ENCODE peak calls at places on chromosomes 4 and X, in five cellular contexts. One of them, this sample, is unnamed. For H3K4me1, the result is how much of the 10 kb centered on the place peaks cover.

GRCh38 chr4:100828986-100829685 is 311.3 kb upstream of the EMCN start:
- DNase-seq in ovary: no peak
- DNase-seq in sigmoid colon: no peak
- DNase-seq in K562: no peak
- DNase-seq in upper lobe of left lung: no peak
- DNase-seq in this sample: no peak

GRCh38 chr4:19729873-19730735 is 521.6 kb upstream of the SLIT2 start:
- DNase-seq in ovary: no peak
- DNase-seq in sigmoid colon: no peak
- DNase-seq in K562: no peak
- DNase-seq in upper lobe of left lung: no peak
- DNase-seq in this sample: no peak

GRCh38 chrX:151999813-152000212 is 25.3 kb upstream of the GABRE start:
- DNase-seq in ovary: no peak
- DNase-seq in sigmoid colon: no peak
- DNase-seq in K562: no peak
- DNase-seq in upper lobe of left lung: no peak
- DNase-seq in this sample: no peak

GRCh38 chr4:17027495-17027894 is 129.1 kb upstream of the LDB2 start:
- DNase-seq in ovary: no peak
- DNase-seq in sigmoid colon: no peak
- DNase-seq in K562: no peak
- DNase-seq in upper lobe of left lung: no peak
- DNase-seq in this sample: no peak

GRCh38 chr4:73221734-73222133 is 36.9 kb downstream of the ANKRD17 start:
- DNase-seq in ovary: no peak
- DNase-seq in sigmoid colon: no peak
- DNase-seq in K562: no peak
- DNase-seq in upper lobe of left lung: no peak
- DNase-seq in this sample: no peak

GRCh38 chr4:77092832-77093800 is 17.3 kb upstream of the CCNI start:
- DNase-seq in ovary: no peak
- DNase-seq in sigmoid colon: no peak
- DNase-seq in K562: no peak
- DNase-seq in upper lobe of left lung: no peak
- DNase-seq in this sample: no peak

GRCh38 chr4:145840801-145841200 is 97.8 kb downstream of the ZNF827 start:
- DNase-seq in ovary: no peak
- DNase-seq in sigmoid colon: no peak
- DNase-seq in K562: no peak
- DNase-seq in upper lobe of left lung: no peak
- DNase-seq in this sample: no peak

GRCh38 chr4:153233761-153234371 is 29.6 kb downstream of the TRIM2 start:
- DNase-seq in ovary: no peak
- DNase-seq in sigmoid colon: peak
- DNase-seq in K562: no peak
- DNase-seq in upper lobe of left lung: no peak
- DNase-seq in this sample: no peak

GRCh38 chr4:52963976-52964375 is 101.9 kb downstream of the RASL11B start:
- DNase-seq in ovary: no peak
- DNase-seq in sigmoid colon: no peak
- DNase-seq in K562: no peak
- DNase-seq in upper lobe of left lung: no peak
- DNase-seq in this sample: no peak

GRCh38 chr4:38634047-38634759 is 29.8 kb upstream of the KLF3 start:
- DNase-seq in ovary: no peak
- DNase-seq in sigmoid colon: no peak
- DNase-seq in K562: no peak
- DNase-seq in upper lobe of left lung: no peak
- DNase-seq in this sample: no peak

GRCh38 chrX:104189862-104190261 is 23.6 kb downstream of the FAM199X start:
- DNase-seq in ovary: no peak
- DNase-seq in sigmoid colon: no peak
- DNase-seq in K562: no peak
- DNase-seq in upper lobe of left lung: no peak
- DNase-seq in this sample: no peak

GRCh38 chr4:177351611-177352010 is 41.9 kb downstream of the NEIL3 start:
- DNase-seq in ovary: no peak
- DNase-seq in sigmoid colon: no peak
- DNase-seq in K562: no peak
- DNase-seq in upper lobe of left lung: no peak
- DNase-seq in this sample: no peak

GRCh38 chr4:128809477-128810330 is at the start of gene JADE1:
- DNase-seq in ovary: peak
- DNase-seq in sigmoid colon: peak
- DNase-seq in K562: peak
- DNase-seq in upper lobe of left lung: peak
- DNase-seq in this sample: peak
- TF ChIP-seq POLR2A in ovary: peak
- TF ChIP-seq POLR2A in sigmoid colon: no peak
- TF ChIP-seq POLR2A in K562: peak
- TF ChIP-seq POLR2A in upper lobe of left lung: no peak
- TF ChIP-seq POLR2A in this sample: peak

GRCh38 chr4:40253906-40254305 is 57.1 kb downstream of the RHOH start:
- DNase-seq in ovary: no peak
- DNase-seq in sigmoid colon: no peak
- DNase-seq in K562: no peak
- DNase-seq in upper lobe of left lung: no peak
- DNase-seq in this sample: no peak

GRCh38 chr4:40255722-40256281 is 59.0 kb downstream of the RHOH start:
- DNase-seq in ovary: no peak
- DNase-seq in sigmoid colon: no peak
- DNase-seq in K562: no peak
- DNase-seq in upper lobe of left lung: no peak
- DNase-seq in this sample: no peak

GRCh38 chr4:40254961-40255721 is 58.3 kb downstream of the RHOH start:
- DNase-seq in ovary: no peak
- DNase-seq in sigmoid colon: no peak
- DNase-seq in K562: no peak
- DNase-seq in upper lobe of left lung: no peak
- DNase-seq in this sample: no peak

GRCh38 chr4:40258624-40259023 is 61.8 kb downstream of the RHOH start:
- DNase-seq in ovary: no peak
- DNase-seq in sigmoid colon: no peak
- DNase-seq in K562: no peak
- DNase-seq in upper lobe of left lung: no peak
- DNase-seq in this sample: no peak

DNA sequence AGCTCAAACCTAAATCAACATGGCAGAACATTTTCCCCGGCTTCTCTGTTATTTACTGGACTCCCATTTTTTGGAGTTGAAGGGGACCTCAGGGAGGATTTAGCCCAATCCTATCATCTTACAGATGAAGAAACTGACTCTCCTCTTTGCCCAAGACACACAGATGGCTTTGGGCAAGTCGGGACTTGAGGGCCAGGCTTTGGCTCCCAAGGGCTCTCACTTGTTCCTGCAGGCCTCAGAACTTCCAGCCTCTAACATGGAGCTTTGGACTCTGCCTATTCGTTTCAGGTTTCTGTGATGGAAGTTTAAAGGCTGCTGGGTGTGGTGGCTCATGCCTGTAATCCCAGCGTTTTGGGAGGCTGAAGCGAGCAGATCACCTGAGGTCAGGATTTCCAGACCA is 59.5 kb downstream of the RHOH start:
- DNase-seq in ovary: no peak
- DNase-seq in sigmoid colon: no peak
- DNase-seq in K562: no peak
- DNase-seq in upper lobe of left lung: no peak
- DNase-seq in this sample: no peak
- H3K4me1 ChIP-seq in ovary: under half
- H3K4me1 ChIP-seq in sigmoid colon: under half
- H3K4me1 ChIP-seq in K562: under half
- H3K4me1 ChIP-seq in upper lobe of left lung: under half
- H3K4me1 ChIP-seq in this sample: under half

GRCh38 chr4:102826105-102826889 is 1.1 kb downstream of the UBE2D3 start:
- DNase-seq in ovary: no peak
- DNase-seq in sigmoid colon: no peak
- DNase-seq in K562: no peak
- DNase-seq in upper lobe of left lung: no peak
- DNase-seq in this sample: no peak
- TF ChIP-seq POLR2A in ovary: peak
- TF ChIP-seq POLR2A in sigmoid colon: no peak
- TF ChIP-seq POLR2A in K562: no peak
- TF ChIP-seq POLR2A in upper lobe of left lung: no peak
- TF ChIP-seq POLR2A in this sample: no peak

GRCh38 chr4:8103991-8104390 is 54.6 kb downstream of the ABLIM2 start:
- DNase-seq in ovary: no peak
- DNase-seq in sigmoid colon: no peak
- DNase-seq in K562: no peak
- DNase-seq in upper lobe of left lung: no peak
- DNase-seq in this sample: no peak
- H3K4me1 ChIP-seq in ovary: under half
- H3K4me1 ChIP-seq in sigmoid colon: under half
- H3K4me1 ChIP-seq in K562: under half
- H3K4me1 ChIP-seq in upper lobe of left lung: under half
- H3K4me1 ChIP-seq in this sample: under half

GRCh38 chr4:105894570-105895323 is 524 bp upstream of the NPNT start:
- DNase-seq in ovary: no peak
- DNase-seq in sigmoid colon: no peak
- DNase-seq in K562: no peak
- DNase-seq in upper lobe of left lung: peak
- DNase-seq in this sample: no peak
- TF ChIP-seq POLR2A in ovary: no peak
- TF ChIP-seq POLR2A in sigmoid colon: no peak
- TF ChIP-seq POLR2A in K562: no peak
- TF ChIP-seq POLR2A in upper lobe of left lung: no peak
- TF ChIP-seq POLR2A in this sample: no peak

GRCh38 chr4:183175631-183176232 is 76.7 kb downstream of the WWC2 start:
- DNase-seq in ovary: no peak
- DNase-seq in sigmoid colon: no peak
- DNase-seq in K562: no peak
- DNase-seq in upper lobe of left lung: no peak
- DNase-seq in this sample: no peak

GRCh38 chr4:183170894-183171293 is 71.8 kb downstream of the WWC2 start:
- DNase-seq in ovary: no peak
- DNase-seq in sigmoid colon: no peak
- DNase-seq in K562: no peak
- DNase-seq in upper lobe of left lung: no peak
- DNase-seq in this sample: no peak

GRCh38 chr4:183173580-183174526 is 74.8 kb downstream of the WWC2 start:
- DNase-seq in ovary: no peak
- DNase-seq in sigmoid colon: no peak
- DNase-seq in K562: no peak
- DNase-seq in upper lobe of left lung: no peak
- DNase-seq in this sample: no peak

GRCh38 chr4:183172881-183173280 is 73.8 kb downstream of the WWC2 start:
- DNase-seq in ovary: no peak
- DNase-seq in sigmoid colon: no peak
- DNase-seq in K562: no peak
- DNase-seq in upper lobe of left lung: no peak
- DNase-seq in this sample: no peak

DNA sequence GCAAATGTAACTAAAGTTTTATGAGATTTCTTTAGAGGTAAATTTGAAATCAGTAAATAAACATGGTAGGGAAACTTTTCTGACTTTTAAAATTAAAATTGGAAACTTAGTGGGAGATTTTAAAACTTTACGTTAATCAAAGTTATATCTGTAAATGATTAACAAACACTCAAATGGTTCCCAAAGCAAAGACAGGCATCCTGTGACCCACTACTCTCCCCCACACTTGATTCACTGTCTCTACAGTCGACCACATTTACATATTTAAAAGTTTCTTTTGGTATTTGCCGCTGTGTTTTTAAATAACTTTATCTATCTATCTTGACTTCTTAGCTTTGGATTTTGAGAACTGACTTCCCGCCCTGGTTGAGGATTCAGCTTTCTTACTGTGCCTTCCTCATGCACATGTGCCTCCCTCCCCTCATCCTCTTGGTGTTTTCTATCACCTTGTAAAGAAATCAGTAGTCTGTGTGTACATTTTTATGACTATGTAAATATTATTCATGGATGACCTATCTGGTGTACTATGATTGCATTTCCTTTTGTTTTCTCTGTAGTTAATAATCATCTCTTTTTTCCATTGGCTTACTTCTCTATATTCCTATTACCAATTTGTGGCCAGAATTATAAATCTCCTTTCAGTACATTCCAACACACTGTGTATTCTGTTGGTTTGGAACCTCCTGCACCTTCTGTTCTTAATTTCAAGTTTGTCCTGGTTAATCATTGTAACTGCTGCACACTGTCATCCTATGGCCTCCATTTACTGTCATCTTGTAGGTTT is 72.6 kb downstream of the WWC2 start:
- DNase-seq in ovary: no peak
- DNase-seq in sigmoid colon: no peak
- DNase-seq in K562: no peak
- DNase-seq in upper lobe of left lung: no peak
- DNase-seq in this sample: no peak
- H3K4me1 ChIP-seq in ovary: under half
- H3K4me1 ChIP-seq in sigmoid colon: half or more
- H3K4me1 ChIP-seq in K562: under half
- H3K4me1 ChIP-seq in upper lobe of left lung: under half
- H3K4me1 ChIP-seq in this sample: under half

DNA sequence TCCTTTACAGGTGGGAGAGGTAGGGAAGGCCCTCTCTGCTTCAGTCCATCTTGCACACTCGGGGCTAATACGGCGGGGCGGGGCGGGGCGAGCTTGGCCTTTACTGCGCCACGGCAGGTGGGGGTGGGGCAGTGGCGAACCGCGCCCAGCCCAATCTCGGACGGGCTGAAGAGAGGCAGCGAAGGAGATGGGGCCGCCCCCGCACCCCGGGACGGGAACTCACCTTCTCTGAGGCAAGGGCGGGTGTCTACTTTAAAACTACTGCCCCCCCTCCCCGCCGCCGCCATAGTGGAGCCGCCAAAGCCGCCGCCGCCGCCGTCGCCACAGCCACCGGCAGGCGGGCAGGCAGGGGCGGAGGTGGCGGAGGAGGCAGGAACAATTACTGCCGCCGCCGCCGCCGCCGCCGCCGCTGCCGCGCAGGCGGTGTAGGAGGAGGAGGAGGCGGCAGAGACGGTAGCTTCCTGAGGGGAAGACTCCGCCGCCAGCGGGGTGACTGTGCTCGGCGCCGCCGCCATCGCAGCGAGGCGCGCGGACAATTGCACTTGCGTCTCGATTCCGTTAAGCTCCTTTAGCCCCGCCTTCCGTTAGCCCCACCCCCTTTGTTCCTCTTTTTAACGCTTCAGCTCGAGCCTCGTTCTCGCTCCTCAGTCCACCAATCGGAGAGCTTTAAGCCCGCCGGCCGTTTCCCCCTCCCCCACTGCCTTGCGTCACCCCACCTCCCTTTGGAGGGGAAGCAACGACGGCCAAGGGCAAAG is at the start of gene ZMAT1:
- DNase-seq in ovary: peak
- DNase-seq in sigmoid colon: peak
- DNase-seq in K562: peak
- DNase-seq in upper lobe of left lung: peak
- DNase-seq in this sample: peak
- TF ChIP-seq POLR2A in ovary: peak
- TF ChIP-seq POLR2A in sigmoid colon: peak
- TF ChIP-seq POLR2A in K562: peak
- TF ChIP-seq POLR2A in upper lobe of left lung: peak
- TF ChIP-seq POLR2A in this sample: peak

This sample was measured in spleen.